ENCODE peak calls at places on chromosomes 1 and 21, in nine cellular contexts. N, V, L, X, M, O, W, D and F are unnamed samples.

GRCh38 chr1:37989381-37989930 is 366 bp downstream of the SF3A3 start:
- DNase-seq in N (peak; percentile 39), D (no peak), M (peak; percentile 46), W (no peak), O (no peak), L (no peak), X (peak; percentile 40), V (no peak), F (peak; percentile 35)

GRCh38 chr1:158148458-158148857 is 32.2 kb upstream of the CD1D start:
- DNase-seq in O (no peak), W (no peak), N (no peak), D (no peak), L (no peak), M (no peak), V (no peak), X (no peak), F (no peak)

GRCh38 chr1:69739181-69739580 is 171.5 kb downstream of the LRRC7 start:
- DNase-seq in D (no peak), X (no peak), L (no peak), N (no peak), V (no peak), M (peak; percentile 31), W (no peak), O (no peak), F (no peak)

GRCh38 chr21:21682172-21682571 is 684.0 kb downstream of the NCAM2 start:
- DNase-seq in V (no peak), W (no peak), X (no peak), L (no peak), D (no peak), N (no peak), O (no peak), M (peak; percentile 86), F (no peak)

GRCh38 chr1:101311146-101311892 is 74.5 kb downstream of the S1PR1 start:
- DNase-seq in L (no peak), N (no peak), O (no peak), D (no peak), V (no peak), M (no peak), X (no peak), W (no peak), F (no peak)

GRCh38 chr1:7110306-7110705 is 325.1 kb downstream of the CAMTA1 start:
- DNase-seq in O (no peak), W (no peak), L (no peak), M (peak; percentile 62), N (no peak), D (no peak), V (no peak), X (no peak), F (no peak)

GRCh38 chr1:200426196-200426595 is 16.4 kb upstream of the ZNF281 start:
- DNase-seq in W (no peak), V (no peak), O (no peak), L (no peak), D (peak; percentile 65), N (no peak), X (no peak), M (no peak), F (no peak)

GRCh38 chr1:86207323-86207722 is 50.8 kb upstream of the COL24A1 start:
- DNase-seq in L (no peak), W (no peak), X (peak; percentile 4), N (no peak), M (peak; percentile 98), V (peak; percentile 42), D (no peak), O (no peak), F (no peak)

GRCh38 chr1:58763214-58763613 is 20.6 kb downstream of the JUN start:
- DNase-seq in D (no peak), X (no peak), M (peak; percentile 94), O (no peak), V (no peak), L (no peak), N (no peak), W (no peak), F (no peak)

GRCh38 chr21:36330904-36331303 is 10.9 kb downstream of the MORC3 start:
- DNase-seq in N (peak; percentile 78), W (peak; percentile 37), D (peak; percentile 65), O (no peak), X (peak; percentile 54), M (peak; percentile 42), V (no peak), L (no peak), F (peak; percentile 73)

GRCh38 chr1:31989964-31990363 is 23.7 kb upstream of the KHDRBS1 start:
- DNase-seq in D (no peak), W (no peak), O (no peak), X (no peak), V (no peak), L (no peak), M (no peak), N (no peak), F (no peak)

GRCh38 chr1:172144445-172145060 is 275.9 kb upstream of the C1orf105 start:
- DNase-seq in V (peak; percentile 87), N (no peak), O (no peak), M (peak; percentile 83), X (peak; percentile 31), L (peak; percentile 63), D (peak; percentile 83), W (peak; percentile 82), F (peak; percentile 44)

GRCh38 chr1:54643736-54644135 is 2.1 kb downstream of the MROH7 start:
- DNase-seq in D (no peak), O (no peak), X (no peak), W (no peak), M (no peak), L (no peak), N (no peak), V (no peak), F (no peak)

GRCh38 chr1:112935474-112936289 is 20.3 kb downstream of the SLC16A1 start:
- DNase-seq in D (no peak), M (peak; percentile 81), O (no peak), L (no peak), X (no peak), V (no peak), N (no peak), W (no peak), F (no peak)

DNA sequence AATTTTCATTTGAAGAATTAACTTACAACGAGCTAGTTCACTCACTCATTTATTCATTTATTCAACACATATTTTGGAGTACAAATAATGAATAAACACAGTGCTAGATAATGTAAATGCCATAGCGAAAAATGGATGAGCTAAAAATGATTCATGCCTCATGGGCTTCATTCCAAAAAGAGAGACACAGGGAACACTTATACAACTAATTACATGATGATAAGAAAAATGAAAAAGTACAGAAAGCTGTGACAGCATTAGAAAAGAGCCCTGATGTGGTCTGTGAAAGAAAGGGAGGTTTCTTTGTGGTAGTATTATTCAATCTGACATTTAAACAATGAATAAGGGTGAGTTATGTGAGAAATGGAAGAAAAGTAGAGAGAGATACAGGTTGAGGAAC is 726.4 kb downstream of the AMY1C start:
- DNase-seq in W (no peak), N (no peak), M (no peak), O (no peak), L (no peak), V (no peak), X (no peak), D (no peak), F (no peak)
- H3K9me3 ChIP-seq in W (no peaks in the 10 kb centered on the region), N (no peaks in the 10 kb centered on the region), M (no peaks in the 10 kb centered on the region), O (no peaks in the 10 kb centered on the region), L (no peaks in the 10 kb centered on the region), V (peaks cover 4% of the 10 kb centered on the region), X (no peaks in the 10 kb centered on the region), D (no peaks in the 10 kb centered on the region), F (no peaks in the 10 kb centered on the region)

GRCh38 chr1:43383449-43383848 is 6.2 kb downstream of the MED8 start:
- DNase-seq in M (no peak), O (no peak), D (no peak), N (no peak), V (no peak), L (no peak), W (no peak), X (no peak), F (no peak)
- TF ChIP-seq CTCF in M (no peak), O (peak; percentile 4), D (no peak), N (no peak), V (peak; percentile 50), L (peak; percentile 8), W (no peak), X (peak; percentile 37), F (no peak)

GRCh38 chr1:76622774-76623173 is 244.5 kb upstream of the ST6GALNAC5 start:
- DNase-seq in W (no peak), N (no peak), O (no peak), L (no peak), X (no peak), M (no peak), D (no peak), V (no peak), F (no peak)

GRCh38 chr1:76620371-76620770 is 246.9 kb upstream of the ST6GALNAC5 start:
- DNase-seq in L (no peak), V (no peak), D (no peak), O (no peak), M (no peak), N (no peak), X (no peak), W (no peak), F (no peak)

GRCh38 chr1:76627498-76627897 is 239.8 kb upstream of the ST6GALNAC5 start:
- DNase-seq in N (no peak), X (no peak), V (no peak), D (no peak), W (no peak), O (no peak), L (no peak), M (no peak), F (no peak)

DNA sequence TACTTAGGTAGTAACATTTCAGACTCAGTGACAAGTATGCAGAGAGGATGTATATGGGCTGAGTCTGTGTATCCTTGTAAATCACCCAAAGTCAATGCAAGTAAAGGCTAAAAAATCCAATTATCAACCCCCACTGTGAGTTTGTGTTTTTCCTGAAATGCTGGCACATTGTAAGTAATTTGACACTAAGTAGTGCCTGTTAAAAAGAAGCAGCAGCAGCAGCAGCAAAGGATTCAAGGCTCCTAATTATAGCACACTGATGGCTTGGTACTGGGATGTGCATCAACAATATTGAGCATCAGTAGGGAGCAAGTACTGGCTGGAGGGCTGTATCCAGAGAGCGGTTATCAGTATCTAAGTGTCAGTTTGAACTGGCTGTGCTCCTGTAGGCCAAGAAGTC is 241.4 kb upstream of the ST6GALNAC5 start:
- DNase-seq in D (no peak), V (no peak), O (no peak), M (no peak), X (no peak), W (no peak), L (no peak), N (no peak), F (no peak)
- H3K9me3 ChIP-seq in D (no peaks in the 10 kb centered on the region), V (no peaks in the 10 kb centered on the region), O (no peaks in the 10 kb centered on the region), M (no peaks in the 10 kb centered on the region), X (no peaks in the 10 kb centered on the region), W (no peaks in the 10 kb centered on the region), L (no peaks in the 10 kb centered on the region), N (no peaks in the 10 kb centered on the region), F (no peaks in the 10 kb centered on the region)

GRCh38 chr1:108695515-108695914 is 3.4 kb downstream of the PRPF38B start:
- DNase-seq in M (no peak), X (no peak), V (no peak), N (no peak), W (no peak), L (no peak), O (no peak), D (no peak), F (no peak)

GRCh38 chr1:108691886-108692723 is at the start of gene PRPF38B:
- DNase-seq in W (peak; percentile 94), V (peak; percentile 97), O (peak; percentile 79), M (peak; percentile 90), N (peak; percentile 82), D (peak; percentile 97), L (peak; percentile 93), X (peak; percentile 94), F (peak; percentile 95)

GRCh38 chr1:108691128-108691885 is 803 bp upstream of the PRPF38B start:
- DNase-seq in D (no peak), X (no peak), W (no peak), L (no peak), N (no peak), O (no peak), M (peak; percentile 22), V (no peak), F (no peak)

GRCh38 chr1:108692724-108693655 is 880 bp downstream of the PRPF38B start:
- DNase-seq in D (peak; percentile 73), O (no peak), N (peak; percentile 64), X (peak; percentile 52), W (peak; percentile 38), V (peak; percentile 38), M (peak; percentile 74), L (peak; percentile 22), F (peak; percentile 61)
- TF ChIP-seq CTCF in D (no peak), O (peak; percentile 10), N (peak; percentile 21), X (peak; percentile 12), W (no peak), V (no peak), M (peak; percentile 18), L (no peak), F (peak; percentile 34)